ENCODE peak calls at places on chromosomes 3 and 15, in seven cellular contexts. One of them, this sample, is unnamed. For H3K36me3 and H3K27me3, the result is how much of the 10 kb centered on the place peaks cover.

GRCh38 chr15:98671060-98672008 is 23.0 kb downstream of the IGF1R start:
- DNase-seq in prostate gland: no peak
- DNase-seq in CD8-positive, alpha-beta T cell: no peak
- DNase-seq in heart left ventricle: no peak
- DNase-seq in CD8-positive, alpha-beta memory T cell: no peak
- DNase-seq in GM23248: peak
- DNase-seq in tibial artery: no peak
- DNase-seq in this sample: no peak

GRCh38 chr3:179726075-179726742 is 73.4 kb downstream of the USP13 start:
- DNase-seq in prostate gland: no peak
- DNase-seq in CD8-positive, alpha-beta T cell: no peak
- DNase-seq in heart left ventricle: no peak
- DNase-seq in CD8-positive, alpha-beta memory T cell: no peak
- DNase-seq in GM23248: no peak
- DNase-seq in tibial artery: no peak
- DNase-seq in this sample: no peak

GRCh38 chr3:33636125-33636855 is 81.8 kb downstream of the CLASP2 start:
- DNase-seq in prostate gland: peak
- DNase-seq in CD8-positive, alpha-beta T cell: no peak
- DNase-seq in heart left ventricle: no peak
- DNase-seq in CD8-positive, alpha-beta memory T cell: no peak
- DNase-seq in GM23248: peak
- DNase-seq in tibial artery: no peak
- DNase-seq in this sample: no peak

GRCh38 chr3:136343873-136344281 is 93.7 kb downstream of the PCCB start:
- DNase-seq in prostate gland: peak
- DNase-seq in CD8-positive, alpha-beta T cell: no peak
- DNase-seq in heart left ventricle: peak
- DNase-seq in CD8-positive, alpha-beta memory T cell: no peak
- DNase-seq in GM23248: peak
- DNase-seq in tibial artery: peak
- DNase-seq in this sample: peak

GRCh38 chr3:163916596-163917560 is 1161.4 kb downstream of the SI start:
- DNase-seq in prostate gland: no peak
- DNase-seq in CD8-positive, alpha-beta T cell: no peak
- DNase-seq in heart left ventricle: no peak
- DNase-seq in CD8-positive, alpha-beta memory T cell: no peak
- DNase-seq in GM23248: no peak
- DNase-seq in tibial artery: no peak
- DNase-seq in this sample: no peak

GRCh38 chr15:63715818-63716217 is 117.9 kb downstream of the HERC1 start:
- DNase-seq in prostate gland: no peak
- DNase-seq in CD8-positive, alpha-beta T cell: no peak
- DNase-seq in heart left ventricle: no peak
- DNase-seq in CD8-positive, alpha-beta memory T cell: no peak
- DNase-seq in GM23248: peak
- DNase-seq in tibial artery: no peak
- DNase-seq in this sample: no peak

GRCh38 chr3:183554377-183554776 is 1.1 kb downstream of the KLHL6 start:
- DNase-seq in prostate gland: no peak
- DNase-seq in CD8-positive, alpha-beta T cell: no peak
- DNase-seq in heart left ventricle: no peak
- DNase-seq in CD8-positive, alpha-beta memory T cell: no peak
- DNase-seq in GM23248: no peak
- DNase-seq in tibial artery: no peak
- DNase-seq in this sample: no peak

GRCh38 chr15:25501828-25502446 is 63.1 kb upstream of the UBE3A start:
- DNase-seq in prostate gland: no peak
- DNase-seq in CD8-positive, alpha-beta T cell: no peak
- DNase-seq in heart left ventricle: no peak
- DNase-seq in CD8-positive, alpha-beta memory T cell: no peak
- DNase-seq in GM23248: peak
- DNase-seq in tibial artery: no peak
- DNase-seq in this sample: no peak

GRCh38 chr3:181711325-181712135 is at the start of gene SOX2:
- DNase-seq in prostate gland: peak
- DNase-seq in CD8-positive, alpha-beta T cell: peak
- DNase-seq in heart left ventricle: no peak
- DNase-seq in CD8-positive, alpha-beta memory T cell: no peak
- DNase-seq in GM23248: peak
- DNase-seq in tibial artery: no peak
- DNase-seq in this sample: peak

GRCh38 chr15:93929375-93930094 is 301.8 kb upstream of the MCTP2 start:
- DNase-seq in prostate gland: no peak
- DNase-seq in CD8-positive, alpha-beta T cell: no peak
- DNase-seq in heart left ventricle: peak
- DNase-seq in CD8-positive, alpha-beta memory T cell: no peak
- DNase-seq in GM23248: peak
- DNase-seq in tibial artery: no peak
- DNase-seq in this sample: peak

GRCh38 chr15:40769310-40770146 is at the start of gene C15orf62:
- DNase-seq in prostate gland: peak
- DNase-seq in CD8-positive, alpha-beta T cell: peak
- DNase-seq in heart left ventricle: no peak
- DNase-seq in CD8-positive, alpha-beta memory T cell: peak
- DNase-seq in GM23248: peak
- DNase-seq in tibial artery: peak
- DNase-seq in this sample: peak

GRCh38 chr3:12957334-12957733 is 115.9 kb downstream of the IQSEC1 start:
- DNase-seq in prostate gland: peak
- DNase-seq in CD8-positive, alpha-beta T cell: no peak
- DNase-seq in heart left ventricle: no peak
- DNase-seq in CD8-positive, alpha-beta memory T cell: no peak
- DNase-seq in GM23248: no peak
- DNase-seq in tibial artery: peak
- DNase-seq in this sample: no peak

GRCh38 chr3:18424213-18424861 is 802 bp downstream of the SATB1 start:
- DNase-seq in prostate gland: peak
- DNase-seq in CD8-positive, alpha-beta T cell: peak
- DNase-seq in heart left ventricle: peak
- DNase-seq in CD8-positive, alpha-beta memory T cell: no peak
- DNase-seq in GM23248: no peak
- DNase-seq in tibial artery: no peak
- DNase-seq in this sample: no peak

GRCh38 chr3:144394052-144394451 is 422.4 kb downstream of the DIPK2A start:
- DNase-seq in prostate gland: no peak
- DNase-seq in CD8-positive, alpha-beta T cell: no peak
- DNase-seq in heart left ventricle: no peak
- DNase-seq in CD8-positive, alpha-beta memory T cell: no peak
- DNase-seq in GM23248: peak
- DNase-seq in tibial artery: no peak
- DNase-seq in this sample: no peak

GRCh38 chr3:63936929-63937328 is 24.7 kb upstream of the SCAANT1 start:
- DNase-seq in prostate gland: no peak
- DNase-seq in CD8-positive, alpha-beta T cell: no peak
- DNase-seq in heart left ventricle: no peak
- DNase-seq in CD8-positive, alpha-beta memory T cell: no peak
- DNase-seq in GM23248: no peak
- DNase-seq in tibial artery: no peak
- DNase-seq in this sample: no peak

GRCh38 chr3:110327870-110328269 is 743.7 kb upstream of the NECTIN3 start:
- DNase-seq in prostate gland: no peak
- DNase-seq in CD8-positive, alpha-beta T cell: no peak
- DNase-seq in heart left ventricle: no peak
- DNase-seq in CD8-positive, alpha-beta memory T cell: no peak
- DNase-seq in GM23248: peak
- DNase-seq in tibial artery: no peak
- DNase-seq in this sample: no peak

GRCh38 chr3:52721002-52721741 is 15.3 kb downstream of the SPCS1 start:
- DNase-seq in prostate gland: no peak
- DNase-seq in CD8-positive, alpha-beta T cell: peak
- DNase-seq in heart left ventricle: no peak
- DNase-seq in CD8-positive, alpha-beta memory T cell: no peak
- DNase-seq in GM23248: no peak
- DNase-seq in tibial artery: no peak
- DNase-seq in this sample: no peak

GRCh38 chr3:177744873-177745646 is 547.8 kb upstream of the TBL1XR1 start:
- DNase-seq in prostate gland: no peak
- DNase-seq in CD8-positive, alpha-beta T cell: no peak
- DNase-seq in heart left ventricle: peak
- DNase-seq in CD8-positive, alpha-beta memory T cell: no peak
- DNase-seq in GM23248: peak
- DNase-seq in tibial artery: no peak
- DNase-seq in this sample: peak

GRCh38 chr15:37095197-37095992 is 5.0 kb downstream of the MEIS2 start:
- DNase-seq in prostate gland: no peak
- DNase-seq in CD8-positive, alpha-beta T cell: no peak
- DNase-seq in heart left ventricle: no peak
- DNase-seq in CD8-positive, alpha-beta memory T cell: no peak
- DNase-seq in GM23248: no peak
- DNase-seq in tibial artery: no peak
- DNase-seq in this sample: no peak

GRCh38 chr15:79047676-79048439 is 42.7 kb downstream of the RASGRF1 start:
- DNase-seq in prostate gland: no peak
- DNase-seq in CD8-positive, alpha-beta T cell: no peak
- DNase-seq in heart left ventricle: no peak
- DNase-seq in CD8-positive, alpha-beta memory T cell: no peak
- DNase-seq in GM23248: no peak
- DNase-seq in tibial artery: no peak
- DNase-seq in this sample: no peak

GRCh38 chr3:44995142-44995770 is 19.2 kb downstream of the EXOSC7 start:
- DNase-seq in prostate gland: no peak
- DNase-seq in CD8-positive, alpha-beta T cell: no peak
- DNase-seq in heart left ventricle: peak
- DNase-seq in CD8-positive, alpha-beta memory T cell: no peak
- DNase-seq in GM23248: peak
- DNase-seq in tibial artery: peak
- DNase-seq in this sample: no peak

GRCh38 chr3:123618076-123618703 is 33.3 kb upstream of the HACD2 start:
- DNase-seq in prostate gland: no peak
- DNase-seq in CD8-positive, alpha-beta T cell: no peak
- DNase-seq in heart left ventricle: no peak
- DNase-seq in CD8-positive, alpha-beta memory T cell: no peak
- DNase-seq in GM23248: no peak
- DNase-seq in tibial artery: no peak
- DNase-seq in this sample: no peak
- H3K36me3 ChIP-seq in prostate gland: under half
- H3K36me3 ChIP-seq in CD8-positive, alpha-beta T cell: under half
- H3K36me3 ChIP-seq in heart left ventricle: under half
- H3K36me3 ChIP-seq in CD8-positive, alpha-beta memory T cell: under half
- H3K36me3 ChIP-seq in GM23248: under half
- H3K36me3 ChIP-seq in tibial artery: under half
- H3K36me3 ChIP-seq in this sample: under half

DNA sequence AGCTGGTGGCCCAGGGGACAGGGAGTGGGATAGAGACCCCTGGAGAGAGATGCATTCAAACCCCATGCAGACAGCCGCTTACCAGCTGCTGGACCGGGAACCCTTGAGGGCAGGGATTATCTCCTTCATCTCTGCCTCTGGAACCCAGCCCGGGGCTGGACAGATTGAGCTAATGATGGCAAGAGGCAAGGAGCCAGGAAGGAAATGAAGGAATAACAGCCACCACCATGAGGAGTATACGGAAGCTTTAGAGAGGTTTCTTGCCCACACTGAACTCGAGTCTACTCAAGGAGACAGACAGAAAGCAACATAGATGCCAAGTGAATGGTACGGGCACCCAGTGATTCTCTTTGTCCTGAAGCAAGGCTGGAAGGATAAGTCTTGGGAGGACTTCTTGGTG is 23.2 kb downstream of the HAPLN3 start:
- DNase-seq in prostate gland: no peak
- DNase-seq in CD8-positive, alpha-beta T cell: no peak
- DNase-seq in heart left ventricle: no peak
- DNase-seq in CD8-positive, alpha-beta memory T cell: no peak
- DNase-seq in GM23248: no peak
- DNase-seq in tibial artery: no peak
- DNase-seq in this sample: no peak
- H3K27me3 ChIP-seq in prostate gland: under half
- H3K27me3 ChIP-seq in CD8-positive, alpha-beta T cell: under half
- H3K27me3 ChIP-seq in heart left ventricle: under half
- H3K27me3 ChIP-seq in CD8-positive, alpha-beta memory T cell: under half
- H3K27me3 ChIP-seq in GM23248: under half
- H3K27me3 ChIP-seq in tibial artery: under half
- H3K27me3 ChIP-seq in this sample: under half

DNA sequence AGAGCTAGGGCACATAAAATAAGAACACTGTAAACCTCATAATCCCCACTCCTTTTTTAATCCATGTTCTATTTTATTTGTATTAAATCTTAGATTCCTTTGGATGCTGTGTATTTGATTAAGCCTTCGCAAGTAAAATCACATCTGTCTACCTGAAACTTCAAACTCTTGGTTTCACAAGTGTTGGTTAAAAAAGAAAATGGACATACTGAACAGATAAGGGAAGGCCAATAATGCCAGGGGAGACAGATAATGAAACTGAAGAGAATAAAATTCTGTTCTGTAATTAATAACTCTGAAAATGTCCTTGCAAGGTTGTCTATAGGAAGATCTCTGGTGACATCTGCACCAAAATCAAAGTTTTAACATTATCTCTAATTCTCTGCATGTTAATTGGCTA is 114.2 kb downstream of the ULK4 start:
- DNase-seq in prostate gland: no peak
- DNase-seq in CD8-positive, alpha-beta T cell: no peak
- DNase-seq in heart left ventricle: no peak
- DNase-seq in CD8-positive, alpha-beta memory T cell: no peak
- DNase-seq in GM23248: no peak
- DNase-seq in tibial artery: no peak
- DNase-seq in this sample: no peak
- H3K4me3 ChIP-seq in prostate gland: no peak
- H3K4me3 ChIP-seq in CD8-positive, alpha-beta T cell: no peak
- H3K4me3 ChIP-seq in heart left ventricle: no peak
- H3K4me3 ChIP-seq in CD8-positive, alpha-beta memory T cell: no peak
- H3K4me3 ChIP-seq in GM23248: no peak
- H3K4me3 ChIP-seq in tibial artery: no peak
- H3K4me3 ChIP-seq in this sample: no peak

GRCh38 chr3:14424711-14425573 is 22.5 kb downstream of the SLC6A6 start:
- DNase-seq in prostate gland: no peak
- DNase-seq in CD8-positive, alpha-beta T cell: peak
- DNase-seq in heart left ventricle: peak
- DNase-seq in CD8-positive, alpha-beta memory T cell: peak
- DNase-seq in GM23248: no peak
- DNase-seq in tibial artery: no peak
- DNase-seq in this sample: no peak

GRCh38 chr3:14425574-14426304 is 23.3 kb downstream of the SLC6A6 start:
- DNase-seq in prostate gland: no peak
- DNase-seq in CD8-positive, alpha-beta T cell: peak
- DNase-seq in heart left ventricle: peak
- DNase-seq in CD8-positive, alpha-beta memory T cell: peak
- DNase-seq in GM23248: no peak
- DNase-seq in tibial artery: no peak
- DNase-seq in this sample: no peak

GRCh38 chr3:14422016-14422963 is 19.9 kb downstream of the SLC6A6 start:
- DNase-seq in prostate gland: no peak
- DNase-seq in CD8-positive, alpha-beta T cell: no peak
- DNase-seq in heart left ventricle: no peak
- DNase-seq in CD8-positive, alpha-beta memory T cell: no peak
- DNase-seq in GM23248: no peak
- DNase-seq in tibial artery: no peak
- DNase-seq in this sample: no peak

GRCh38 chr3:14423197-14423743 is 20.9 kb downstream of the SLC6A6 start:
- DNase-seq in prostate gland: peak
- DNase-seq in CD8-positive, alpha-beta T cell: no peak
- DNase-seq in heart left ventricle: no peak
- DNase-seq in CD8-positive, alpha-beta memory T cell: no peak
- DNase-seq in GM23248: peak
- DNase-seq in tibial artery: no peak
- DNase-seq in this sample: no peak

DNA sequence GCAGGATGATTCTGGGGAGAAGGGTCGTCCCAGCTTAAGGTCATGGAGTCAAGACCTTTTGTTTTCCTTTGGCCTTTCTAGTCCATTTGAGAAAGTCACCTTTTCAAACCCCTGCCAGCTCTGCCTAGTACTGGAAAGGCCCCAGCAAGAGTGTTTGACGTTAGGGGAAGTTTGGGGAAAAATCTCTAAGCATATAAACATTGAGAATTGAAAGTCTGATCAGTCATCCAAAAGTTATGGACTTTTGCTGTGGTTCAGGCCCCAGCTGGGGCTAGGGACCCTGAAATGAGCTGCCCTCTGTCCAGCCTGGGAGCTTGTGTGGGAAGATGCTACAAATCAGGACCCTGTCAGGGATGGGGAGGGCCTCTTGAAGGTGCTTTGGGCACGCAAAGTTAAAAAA is 21.6 kb downstream of the SLC6A6 start:
- DNase-seq in prostate gland: no peak
- DNase-seq in CD8-positive, alpha-beta T cell: no peak
- DNase-seq in heart left ventricle: no peak
- DNase-seq in CD8-positive, alpha-beta memory T cell: no peak
- DNase-seq in GM23248: no peak
- DNase-seq in tibial artery: no peak
- DNase-seq in this sample: no peak
- H3K36me3 ChIP-seq in prostate gland: under half
- H3K36me3 ChIP-seq in CD8-positive, alpha-beta T cell: under half
- H3K36me3 ChIP-seq in heart left ventricle: under half
- H3K36me3 ChIP-seq in CD8-positive, alpha-beta memory T cell: under half
- H3K36me3 ChIP-seq in GM23248: under half
- H3K36me3 ChIP-seq in tibial artery: under half
- H3K36me3 ChIP-seq in this sample: under half